ENCODE peak calls at places on chromosome 13, in ten cellular contexts. One of them, this sample, is unnamed.

GRCh38 chr13:113245858-113246791 is 36.7 kb downstream of the CUL4A start:
- DNase-seq in amniotic stem cell: no peak
- DNase-seq in GM12865: no peak
- DNase-seq in HEK293T: no peak
- DNase-seq in mucosa of descending colon: no peak
- DNase-seq in NCI-H1092 treated with DMSO at 0.1 percent for 48 hours: no peak
- DNase-seq in left colon: no peak
- DNase-seq in SK-N-SH: no peak
- DNase-seq in ascending aorta: no peak
- DNase-seq in hippocampal formation: no peak
- DNase-seq in this sample: no peak

GRCh38 chr13:113631341-113632095 is 26.5 kb downstream of the ATP4B start:
- DNase-seq in GM12865: no peak
- DNase-seq in amniotic stem cell: no peak
- DNase-seq in mucosa of descending colon: no peak
- DNase-seq in SK-N-SH: no peak
- DNase-seq in left colon: no peak
- DNase-seq in hippocampal formation: no peak
- DNase-seq in HEK293T: no peak
- DNase-seq in NCI-H1092 treated with DMSO at 0.1 percent for 48 hours: no peak
- DNase-seq in ascending aorta: no peak
- DNase-seq in this sample: no peak

GRCh38 chr13:76038920-76039716 is 403.0 kb downstream of the LMO7 start:
- DNase-seq in SK-N-SH: no peak
- DNase-seq in amniotic stem cell: no peak
- DNase-seq in ascending aorta: no peak
- DNase-seq in left colon: no peak
- DNase-seq in HEK293T: no peak
- DNase-seq in hippocampal formation: no peak
- DNase-seq in GM12865: no peak
- DNase-seq in mucosa of descending colon: no peak
- DNase-seq in NCI-H1092 treated with DMSO at 0.1 percent for 48 hours: no peak
- DNase-seq in this sample: no peak

GRCh38 chr13:98476538-98476966 is 100.4 kb downstream of the STK24 start:
- DNase-seq in SK-N-SH: no peak
- DNase-seq in hippocampal formation: no peak
- DNase-seq in ascending aorta: peak; percentile 50
- DNase-seq in left colon: peak; percentile 55
- DNase-seq in mucosa of descending colon: peak; percentile 86
- DNase-seq in GM12865: peak; percentile 97
- DNase-seq in NCI-H1092 treated with DMSO at 0.1 percent for 48 hours: no peak
- DNase-seq in HEK293T: no peak
- DNase-seq in amniotic stem cell: peak; percentile 66
- DNase-seq in this sample: no peak

GRCh38 chr13:26709461-26709860 is 51.1 kb downstream of the GPR12 start:
- DNase-seq in SK-N-SH: no peak
- DNase-seq in mucosa of descending colon: no peak
- DNase-seq in NCI-H1092 treated with DMSO at 0.1 percent for 48 hours: no peak
- DNase-seq in left colon: no peak
- DNase-seq in hippocampal formation: no peak
- DNase-seq in ascending aorta: no peak
- DNase-seq in amniotic stem cell: no peak
- DNase-seq in GM12865: no peak
- DNase-seq in HEK293T: no peak
- DNase-seq in this sample: no peak

GRCh38 chr13:32142956-32143375 is 111.4 kb downstream of the FRY start:
- DNase-seq in hippocampal formation: no peak
- DNase-seq in ascending aorta: no peak
- DNase-seq in SK-N-SH: peak; percentile 18
- DNase-seq in NCI-H1092 treated with DMSO at 0.1 percent for 48 hours: no peak
- DNase-seq in mucosa of descending colon: no peak
- DNase-seq in HEK293T: no peak
- DNase-seq in amniotic stem cell: no peak
- DNase-seq in left colon: no peak
- DNase-seq in GM12865: no peak
- DNase-seq in this sample: no peak

GRCh38 chr13:46795321-46795720 is 1.6 kb downstream of the ESD start:
- DNase-seq in amniotic stem cell: no peak
- DNase-seq in NCI-H1092 treated with DMSO at 0.1 percent for 48 hours: no peak
- DNase-seq in GM12865: no peak
- DNase-seq in left colon: no peak
- DNase-seq in SK-N-SH: no peak
- DNase-seq in ascending aorta: no peak
- DNase-seq in HEK293T: no peak
- DNase-seq in mucosa of descending colon: no peak
- DNase-seq in hippocampal formation: no peak
- DNase-seq in this sample: no peak

GRCh38 chr13:30464496-30465351 is 1.0 kb downstream of the HMGB1 start:
- DNase-seq in ascending aorta: no peak
- DNase-seq in SK-N-SH: peak; percentile 90
- DNase-seq in amniotic stem cell: peak; percentile 50
- DNase-seq in GM12865: peak; percentile 88
- DNase-seq in mucosa of descending colon: peak; percentile 84
- DNase-seq in hippocampal formation: peak; percentile 76
- DNase-seq in left colon: peak; percentile 80
- DNase-seq in HEK293T: peak; percentile 63
- DNase-seq in NCI-H1092 treated with DMSO at 0.1 percent for 48 hours: peak; percentile 66
- DNase-seq in this sample: peak; percentile 82

GRCh38 chr13:50255639-50256038 is 240.4 kb downstream of the KCNRG start:
- DNase-seq in GM12865: peak; percentile 6
- DNase-seq in left colon: no peak
- DNase-seq in hippocampal formation: no peak
- DNase-seq in ascending aorta: no peak
- DNase-seq in mucosa of descending colon: no peak
- DNase-seq in amniotic stem cell: no peak
- DNase-seq in HEK293T: no peak
- DNase-seq in SK-N-SH: no peak
- DNase-seq in NCI-H1092 treated with DMSO at 0.1 percent for 48 hours: no peak
- DNase-seq in this sample: no peak

GRCh38 chr13:113468461-113469147 is 15.3 kb upstream of the ADPRHL1 start:
- DNase-seq in left colon: no peak
- DNase-seq in NCI-H1092 treated with DMSO at 0.1 percent for 48 hours: no peak
- DNase-seq in HEK293T: no peak
- DNase-seq in GM12865: no peak
- DNase-seq in mucosa of descending colon: no peak
- DNase-seq in ascending aorta: no peak
- DNase-seq in hippocampal formation: no peak
- DNase-seq in amniotic stem cell: no peak
- DNase-seq in SK-N-SH: no peak
- DNase-seq in this sample: no peak

GRCh38 chr13:112251930-112252585 is 124.1 kb upstream of the SPACA7 start:
- DNase-seq in mucosa of descending colon: no peak
- DNase-seq in left colon: no peak
- DNase-seq in HEK293T: no peak
- DNase-seq in hippocampal formation: no peak
- DNase-seq in amniotic stem cell: no peak
- DNase-seq in GM12865: no peak
- DNase-seq in NCI-H1092 treated with DMSO at 0.1 percent for 48 hours: no peak
- DNase-seq in SK-N-SH: no peak
- DNase-seq in ascending aorta: no peak
- DNase-seq in this sample: no peak

GRCh38 chr13:50222569-50223332 is 207.5 kb downstream of the KCNRG start:
- DNase-seq in GM12865: peak; percentile 76
- DNase-seq in HEK293T: peak; percentile 51
- DNase-seq in NCI-H1092 treated with DMSO at 0.1 percent for 48 hours: peak; percentile 93
- DNase-seq in SK-N-SH: no peak
- DNase-seq in amniotic stem cell: no peak
- DNase-seq in ascending aorta: peak; percentile 36
- DNase-seq in left colon: peak; percentile 50
- DNase-seq in mucosa of descending colon: peak; percentile 75
- DNase-seq in hippocampal formation: peak; percentile 9
- DNase-seq in this sample: peak; percentile 30

GRCh38 chr13:40503966-40504591 is 162.4 kb downstream of the FOXO1 start:
- DNase-seq in NCI-H1092 treated with DMSO at 0.1 percent for 48 hours: no peak
- DNase-seq in ascending aorta: no peak
- DNase-seq in GM12865: no peak
- DNase-seq in HEK293T: no peak
- DNase-seq in amniotic stem cell: no peak
- DNase-seq in mucosa of descending colon: no peak
- DNase-seq in SK-N-SH: no peak
- DNase-seq in left colon: no peak
- DNase-seq in hippocampal formation: no peak
- DNase-seq in this sample: no peak

GRCh38 chr13:79541426-79542049 is 60.6 kb downstream of the NDFIP2 start:
- DNase-seq in SK-N-SH: peak; percentile 21
- DNase-seq in NCI-H1092 treated with DMSO at 0.1 percent for 48 hours: peak; percentile 66
- DNase-seq in hippocampal formation: peak; percentile 76
- DNase-seq in HEK293T: peak; percentile 40
- DNase-seq in GM12865: peak; percentile 79
- DNase-seq in ascending aorta: no peak
- DNase-seq in mucosa of descending colon: no peak
- DNase-seq in amniotic stem cell: no peak
- DNase-seq in left colon: no peak
- DNase-seq in this sample: peak; percentile 85

GRCh38 chr13:29802621-29803020 is 47.8 kb downstream of the UBL3 start:
- DNase-seq in HEK293T: no peak
- DNase-seq in SK-N-SH: no peak
- DNase-seq in amniotic stem cell: no peak
- DNase-seq in hippocampal formation: no peak
- DNase-seq in mucosa of descending colon: no peak
- DNase-seq in NCI-H1092 treated with DMSO at 0.1 percent for 48 hours: no peak
- DNase-seq in GM12865: no peak
- DNase-seq in ascending aorta: no peak
- DNase-seq in left colon: no peak
- DNase-seq in this sample: no peak

GRCh38 chr13:103351035-103351828 is 285.0 kb upstream of the SLC10A2 start:
- DNase-seq in SK-N-SH: no peak
- DNase-seq in hippocampal formation: no peak
- DNase-seq in GM12865: no peak
- DNase-seq in HEK293T: no peak
- DNase-seq in left colon: no peak
- DNase-seq in ascending aorta: no peak
- DNase-seq in mucosa of descending colon: no peak
- DNase-seq in amniotic stem cell: no peak
- DNase-seq in NCI-H1092 treated with DMSO at 0.1 percent for 48 hours: no peak
- DNase-seq in this sample: no peak

GRCh38 chr13:44434441-44435141 is 61.0 kb downstream of the SERP2 start:
- DNase-seq in ascending aorta: no peak
- DNase-seq in NCI-H1092 treated with DMSO at 0.1 percent for 48 hours: no peak
- DNase-seq in SK-N-SH: no peak
- DNase-seq in amniotic stem cell: no peak
- DNase-seq in left colon: peak; percentile 47
- DNase-seq in GM12865: no peak
- DNase-seq in hippocampal formation: peak; percentile 71
- DNase-seq in HEK293T: no peak
- DNase-seq in mucosa of descending colon: no peak
- DNase-seq in this sample: peak; percentile 73

GRCh38 chr13:99144306-99144705 is 56.3 kb upstream of the UBAC2 start:
- DNase-seq in mucosa of descending colon: no peak
- DNase-seq in GM12865: peak; percentile 60
- DNase-seq in SK-N-SH: no peak
- DNase-seq in hippocampal formation: no peak
- DNase-seq in amniotic stem cell: no peak
- DNase-seq in ascending aorta: no peak
- DNase-seq in left colon: no peak
- DNase-seq in NCI-H1092 treated with DMSO at 0.1 percent for 48 hours: no peak
- DNase-seq in HEK293T: no peak
- DNase-seq in this sample: no peak

GRCh38 chr13:59458908-59459579 is 704.7 kb downstream of the DIAPH3 start:
- DNase-seq in HEK293T: no peak
- DNase-seq in ascending aorta: no peak
- DNase-seq in hippocampal formation: no peak
- DNase-seq in NCI-H1092 treated with DMSO at 0.1 percent for 48 hours: no peak
- DNase-seq in GM12865: no peak
- DNase-seq in mucosa of descending colon: no peak
- DNase-seq in left colon: no peak
- DNase-seq in SK-N-SH: no peak
- DNase-seq in amniotic stem cell: peak; percentile 55
- DNase-seq in this sample: peak; percentile 4

GRCh38 chr13:60671386-60671785 is 274.4 kb downstream of the TDRD3 start:
- DNase-seq in hippocampal formation: no peak
- DNase-seq in amniotic stem cell: no peak
- DNase-seq in SK-N-SH: no peak
- DNase-seq in ascending aorta: no peak
- DNase-seq in GM12865: no peak
- DNase-seq in NCI-H1092 treated with DMSO at 0.1 percent for 48 hours: no peak
- DNase-seq in left colon: no peak
- DNase-seq in HEK293T: no peak
- DNase-seq in mucosa of descending colon: no peak
- DNase-seq in this sample: no peak

GRCh38 chr13:47945738-47946137 is 55.3 kb downstream of the SUCLA2 start:
- DNase-seq in left colon: no peak
- DNase-seq in amniotic stem cell: no peak
- DNase-seq in hippocampal formation: no peak
- DNase-seq in NCI-H1092 treated with DMSO at 0.1 percent for 48 hours: no peak
- DNase-seq in SK-N-SH: no peak
- DNase-seq in mucosa of descending colon: no peak
- DNase-seq in HEK293T: no peak
- DNase-seq in GM12865: no peak
- DNase-seq in ascending aorta: no peak
- DNase-seq in this sample: no peak

GRCh38 chr13:28321751-28322150 is 173.2 kb downstream of the FLT1 start:
- DNase-seq in HEK293T: no peak
- DNase-seq in mucosa of descending colon: no peak
- DNase-seq in amniotic stem cell: no peak
- DNase-seq in ascending aorta: no peak
- DNase-seq in left colon: no peak
- DNase-seq in SK-N-SH: no peak
- DNase-seq in GM12865: no peak
- DNase-seq in hippocampal formation: no peak
- DNase-seq in NCI-H1092 treated with DMSO at 0.1 percent for 48 hours: no peak
- DNase-seq in this sample: no peak

GRCh38 chr13:42354246-42355117 is 82.5 kb downstream of the AKAP11 start:
- DNase-seq in left colon: no peak
- DNase-seq in ascending aorta: no peak
- DNase-seq in HEK293T: no peak
- DNase-seq in NCI-H1092 treated with DMSO at 0.1 percent for 48 hours: no peak
- DNase-seq in amniotic stem cell: no peak
- DNase-seq in GM12865: peak; percentile 76
- DNase-seq in hippocampal formation: no peak
- DNase-seq in mucosa of descending colon: no peak
- DNase-seq in SK-N-SH: no peak
- DNase-seq in this sample: no peak